ENCODE peak calls at places on chromosomes 1 and 21, in five cellular contexts. I, P, R, X and G are unnamed samples. For H3K4me1, the result is how much of the 10 kb centered on the place peaks cover.

GRCh38 chr1:193060938-193061337 is 1.5 kb downstream of the RO60 start:
- DNase-seq in X (no peak), I (peak), R (no peak), P (no peak), G (no peak)

GRCh38 chr1:171644805-171645483 is 7.5 kb downstream of the MYOC start:
- DNase-seq in X (peak), I (peak), P (peak), R (peak), G (peak)

GRCh38 chr21:16580661-16581060 is 850.9 kb downstream of the USP25 start:
- DNase-seq in R (no peak), X (no peak), I (no peak), P (no peak), G (no peak)

GRCh38 chr21:41764558-41765392 is 2.1 kb downstream of the RIPK4 start:
- DNase-seq in X (no peak), R (no peak), P (no peak), I (no peak), G (no peak)

GRCh38 chr1:3282186-3282585 is 172.3 kb upstream of the ARHGEF16 start:
- DNase-seq in P (no peak), I (no peak), R (no peak), X (no peak), G (no peak)

GRCh38 chr1:98763488-98764141 is 102.1 kb downstream of the SNX7 start:
- DNase-seq in I (no peak), R (no peak), P (no peak), X (no peak), G (no peak)

GRCh38 chr1:151993084-151993733 is 450 bp downstream of the S100A10 start:
- DNase-seq in R (peak), X (peak), I (no peak), P (no peak), G (no peak)

GRCh38 chr1:41498809-41499208 is 14.3 kb upstream of the EDN2 start:
- DNase-seq in I (no peak), R (no peak), P (no peak), X (no peak), G (no peak)

GRCh38 chr1:156815851-156816536 is 654 bp downstream of the SH2D2A start:
- DNase-seq in X (no peak), R (no peak), I (no peak), P (no peak), G (no peak)

GRCh38 chr1:166036092-166036491 is 130.7 kb downstream of the FAM78B start:
- DNase-seq in X (no peak), R (no peak), P (no peak), I (no peak), G (no peak)

GRCh38 chr1:3799976-3800685 is 3.8 kb upstream of the LRRC47 start:
- DNase-seq in R (no peak), P (no peak), I (peak), X (peak), G (no peak)

GRCh38 chr1:61056674-61057439 is 25.5 kb upstream of the NFIA start:
- DNase-seq in R (no peak), P (no peak), I (peak), X (peak), G (no peak)

GRCh38 chr1:81509619-81510018 is 291.1 kb upstream of the ADGRL2 start:
- DNase-seq in P (peak), X (peak), I (peak), R (no peak), G (peak)

GRCh38 chr1:12454406-12455391 is 163.3 kb downstream of the DHRS3 start:
- DNase-seq in X (peak), P (no peak), R (no peak), I (peak), G (no peak)

GRCh38 chr1:54439550-54440223 is 33.5 kb upstream of the SSBP3 start:
- DNase-seq in R (no peak), I (no peak), P (no peak), X (no peak), G (no peak)

GRCh38 chr1:164702216-164702615 is 143.2 kb downstream of the PBX1 start:
- DNase-seq in I (peak), P (no peak), R (no peak), X (no peak), G (no peak)

GRCh38 chr1:246679211-246680177 is 44.7 kb upstream of the SCCPDH start:
- DNase-seq in R (no peak), P (no peak), X (no peak), I (peak), G (no peak)
- H2BK12ac ChIP-seq in R (no peak), P (no peak), X (no peak), I (no peak), G (no peak)

GRCh38 chr1:15951341-15952153 is 24.4 kb downstream of the ZBTB17 start:
- DNase-seq in X (no peak), I (peak), P (no peak), R (no peak), G (no peak)
- H3K4me1 ChIP-seq in X (under half), I (half or more), P (under half), R (under half), G (under half)

DNA sequence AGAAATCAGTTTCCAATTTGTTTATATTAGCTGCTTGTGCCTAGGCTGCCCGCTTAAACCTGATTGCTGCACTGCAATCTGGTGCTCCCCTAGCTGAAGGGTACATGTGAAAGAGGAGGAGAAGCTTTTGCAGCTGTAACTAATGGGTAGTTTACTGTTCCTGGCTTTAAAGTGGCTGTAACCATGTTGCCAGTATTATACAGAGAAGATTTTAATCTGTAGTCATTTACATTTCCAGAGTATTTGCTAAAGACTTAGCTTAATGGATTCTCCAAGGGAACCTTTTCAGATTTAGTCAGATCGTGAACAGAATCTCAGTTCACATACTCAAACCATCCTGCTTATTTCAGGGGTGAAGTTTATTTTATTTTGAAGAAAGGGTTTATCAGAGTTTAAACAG is 22.9 kb downstream of the AHCYL1 start:
- DNase-seq in X (no peak), I (no peak), R (no peak), P (no peak), G (no peak)
- H3K9ac ChIP-seq in X (no peak), I (no peak), R (no peak), P (no peak), G (no peak)

DNA sequence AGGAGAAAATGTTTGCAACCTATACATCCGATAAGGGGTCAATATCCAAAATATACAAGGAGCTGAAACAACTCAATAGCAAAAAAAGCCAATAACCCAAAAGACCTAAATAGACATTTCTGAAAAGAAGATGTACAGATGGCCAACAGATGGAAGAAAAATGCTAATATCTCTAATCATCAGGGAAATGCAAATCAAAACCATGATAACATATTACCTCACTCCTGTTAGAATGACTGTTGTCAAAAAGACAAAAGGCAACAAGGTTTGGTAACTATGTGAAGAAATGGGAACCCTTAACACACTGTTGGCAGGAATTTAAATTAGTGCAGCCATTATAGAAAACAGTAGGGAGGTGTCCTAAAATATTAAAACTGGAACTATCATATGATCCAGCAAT is 74.7 kb downstream of the LEPR start:
- DNase-seq in X (peak), I (no peak), R (no peak), P (no peak), G (no peak)
- H2BK12ac ChIP-seq in X (no peak), I (no peak), R (no peak), P (no peak), G (no peak)

DNA sequence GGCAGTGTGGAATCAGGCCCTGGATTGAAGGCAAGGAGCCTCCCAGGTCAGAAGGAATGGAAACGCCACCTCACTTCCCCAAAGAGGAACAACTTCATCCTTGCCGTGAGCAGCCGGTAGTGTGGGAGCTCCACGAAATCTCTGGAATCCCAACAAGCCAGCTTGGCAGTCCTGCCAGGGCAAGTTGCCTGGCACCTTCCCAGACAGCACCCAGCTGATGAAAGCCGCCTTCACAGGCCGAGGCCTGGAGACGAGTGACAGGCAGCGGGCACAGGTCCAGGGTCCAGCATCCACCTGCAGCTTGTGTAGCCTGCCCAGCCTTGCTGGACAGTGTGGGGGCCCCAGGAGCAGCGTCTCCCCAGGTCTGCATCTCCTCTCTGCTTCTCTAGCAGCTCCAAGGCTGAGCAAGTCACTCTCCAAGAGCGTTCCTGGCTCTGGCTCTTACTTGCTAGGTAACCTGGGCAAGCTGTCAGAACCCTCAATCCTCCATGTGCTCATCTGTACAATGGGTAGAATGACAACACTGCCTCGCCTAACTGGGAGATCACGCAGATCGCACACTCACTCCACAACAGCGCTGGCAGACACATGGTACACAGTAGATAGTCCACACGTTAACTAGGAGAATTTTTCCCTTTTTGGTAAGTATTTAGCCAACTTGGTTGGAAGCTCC is 43.0 kb downstream of the ACOT7 start:
- DNase-seq in P (no peak), I (no peak), R (no peak), X (no peak), G (no peak)
- H3K4me1 ChIP-seq in P (under half), I (under half), R (under half), X (under half), G (under half)